ENCODE peak calls at places on chromosomes 12 and 14, in five cellular contexts. H is HTR-8/SVneo; N is stimulated activated CD4-positive, alpha-beta T cell treated with anti-CD3 and anti-CD28 coated beads, Interleukin-4, amount 100 ng/mL, for 4 hours; K is mammary epithelial cell; X is NCI-H774. P is an unnamed sample.

GRCh38 chr14:44438936-44439335 is 68.1 kb downstream of the FSCB start:
- DNase-seq in X (no peak), N (no peak), K (no peak), H (no peak), P (no peak)

GRCh38 chr12:93434305-93434704 is 7.4 kb downstream of the UBE2N start:
- DNase-seq in X (no peak), K (no peak), N (no peak), H (no peak), P (no peak)

GRCh38 chr14:59101441-59101840 is 87.0 kb upstream of the DAAM1 start:
- DNase-seq in H (no peak), X (no peak), K (no peak), N (no peak), P (no peak)

GRCh38 chr12:61272441-61272840 is 987.8 kb upstream of the USP15 start:
- DNase-seq in X (no peak), N (no peak), H (no peak), K (peak; percentile 79), P (no peak)

GRCh38 chr14:80959448-80960006 is 4.1 kb downstream of the TSHR start:
- DNase-seq in K (no peak), X (peak; percentile 24), N (peak; percentile 48), H (no peak), P (no peak)

GRCh38 chr14:77620222-77620865 is 3.9 kb upstream of the SPTLC2 start:
- DNase-seq in H (no peak), X (no peak), N (no peak), K (no peak), P (no peak)

GRCh38 chr14:52052289-52052943 is 16.4 kb downstream of the NID2 start:
- DNase-seq in K (no peak), X (no peak), N (no peak), H (no peak), P (no peak)

GRCh38 chr14:68248481-68249255 is 429.1 kb downstream of the RAD51B start:
- DNase-seq in H (peak; percentile 90), N (no peak), K (peak; percentile 35), X (peak; percentile 10), P (no peak)

GRCh38 chr14:36070056-36071043 is 106.2 kb downstream of the PTCSC3 start:
- DNase-seq in N (no peak), H (peak; percentile 56), X (peak; percentile 88), K (peak; percentile 61), P (peak; percentile 67)

GRCh38 chr12:18807714-18808113 is 69.8 kb downstream of the CAPZA3 start:
- DNase-seq in X (no peak), H (no peak), K (no peak), N (no peak), P (no peak)

GRCh38 chr12:124463341-124463861 is 104.0 kb downstream of the NCOR2 start:
- DNase-seq in N (no peak), K (no peak), H (no peak), X (peak; percentile 73), P (peak; percentile 98)

GRCh38 chr12:4214912-4215861 is 58.4 kb upstream of the CCND2 start:
- DNase-seq in H (no peak), X (no peak), K (no peak), N (peak; percentile 16), P (no peak)

GRCh38 chr12:121711925-121712461 is 559 bp upstream of the TMEM120B start:
- DNase-seq in X (no peak), K (no peak), H (peak; percentile 41), N (no peak), P (peak; percentile 82)

GRCh38 chr14:80275208-80275850 is 64.0 kb upstream of the DIO2 start:
- DNase-seq in H (peak; percentile 2), N (no peak), K (peak; percentile 41), X (no peak), P (no peak)